ENCODE peak calls at places on chromosomes 3 and 15, in four cellular contexts. One of them, this sample, is unnamed.

GRCh38 chr15:83112959-83113299 is 5.5 kb downstream of the TM6SF1 start:
- DNase-seq in retinal pigment epithelial cell: no peak
- DNase-seq in AG04449: no peak
- DNase-seq in AG09319: no peak
- DNase-seq in this sample: no peak

GRCh38 chr15:83365370-83365938 is 81.0 kb upstream of the BNC1 start:
- DNase-seq in retinal pigment epithelial cell: peak; percentile 86
- DNase-seq in AG04449: peak; percentile 49
- DNase-seq in AG09319: no peak
- DNase-seq in this sample: no peak

GRCh38 chr3:189278211-189278610 is 106.4 kb downstream of the TPRG1 start:
- DNase-seq in retinal pigment epithelial cell: no peak
- DNase-seq in AG04449: no peak
- DNase-seq in AG09319: no peak
- DNase-seq in this sample: no peak

GRCh38 chr15:64749999-64750657 is 25.3 kb downstream of the RBPMS2 start:
- DNase-seq in retinal pigment epithelial cell: peak; percentile 29
- DNase-seq in AG04449: no peak
- DNase-seq in AG09319: no peak
- DNase-seq in this sample: no peak

GRCh38 chr15:48898083-48898482 is 20.1 kb downstream of the EID1 start:
- DNase-seq in retinal pigment epithelial cell: no peak
- DNase-seq in AG04449: no peak
- DNase-seq in AG09319: no peak
- DNase-seq in this sample: no peak

GRCh38 chr15:34217587-34218225 is 7.1 kb upstream of the EMC4 start:
- DNase-seq in retinal pigment epithelial cell: no peak
- DNase-seq in AG04449: no peak
- DNase-seq in AG09319: no peak
- DNase-seq in this sample: no peak

GRCh38 chr15:27589260-27589659 is 509.9 kb downstream of the OCA2 start:
- DNase-seq in retinal pigment epithelial cell: no peak
- DNase-seq in AG04449: no peak
- DNase-seq in AG09319: no peak
- DNase-seq in this sample: no peak

GRCh38 chr3:25069970-25070369 is 358.1 kb upstream of the RARB start:
- DNase-seq in retinal pigment epithelial cell: no peak
- DNase-seq in AG04449: no peak
- DNase-seq in AG09319: no peak
- DNase-seq in this sample: no peak

GRCh38 chr3:5221701-5222100 is 34.2 kb downstream of the EDEM1 start:
- DNase-seq in retinal pigment epithelial cell: no peak
- DNase-seq in AG04449: no peak
- DNase-seq in AG09319: no peak
- DNase-seq in this sample: no peak

GRCh38 chr15:76391847-76392246 is 55.3 kb downstream of the ISL2 start:
- DNase-seq in retinal pigment epithelial cell: peak; percentile 19
- DNase-seq in AG04449: no peak
- DNase-seq in AG09319: no peak
- DNase-seq in this sample: no peak

GRCh38 chr3:82587174-82587573 is 825.7 kb upstream of the GBE1 start:
- DNase-seq in retinal pigment epithelial cell: no peak
- DNase-seq in AG04449: no peak
- DNase-seq in AG09319: no peak
- DNase-seq in this sample: no peak

GRCh38 chr15:34584321-34584668 is 844 bp upstream of the GOLGA8B start:
- DNase-seq in retinal pigment epithelial cell: no peak
- DNase-seq in AG04449: no peak
- DNase-seq in AG09319: no peak
- DNase-seq in this sample: no peak

GRCh38 chr15:75073197-75073596 is 49.8 kb downstream of the PPCDC start:
- DNase-seq in retinal pigment epithelial cell: no peak
- DNase-seq in AG04449: no peak
- DNase-seq in AG09319: no peak
- DNase-seq in this sample: no peak

GRCh38 chr15:24054547-24055245 is 367.6 kb upstream of the NDN start:
- DNase-seq in retinal pigment epithelial cell: no peak
- DNase-seq in AG04449: no peak
- DNase-seq in AG09319: no peak
- DNase-seq in this sample: no peak

GRCh38 chr3:19399356-19399755 is 251.0 kb downstream of the KCNH8 start:
- DNase-seq in retinal pigment epithelial cell: no peak
- DNase-seq in AG04449: no peak
- DNase-seq in AG09319: no peak
- DNase-seq in this sample: peak; percentile 32

GRCh38 chr15:70362350-70362749 is 264.6 kb upstream of the TLE3 start:
- DNase-seq in retinal pigment epithelial cell: no peak
- DNase-seq in AG04449: no peak
- DNase-seq in AG09319: no peak
- DNase-seq in this sample: no peak

GRCh38 chr3:29922990-29923746 is 642.3 kb downstream of the RBMS3 start:
- DNase-seq in retinal pigment epithelial cell: peak; percentile 14
- DNase-seq in AG04449: peak; percentile 14
- DNase-seq in AG09319: peak; percentile 73
- DNase-seq in this sample: peak; percentile 9

GRCh38 chr15:91456251-91456718 is 356.2 kb downstream of the SV2B start:
- DNase-seq in retinal pigment epithelial cell: peak; percentile 83
- DNase-seq in AG04449: peak; percentile 19
- DNase-seq in AG09319: no peak
- DNase-seq in this sample: peak; percentile 78

GRCh38 chr3:177208746-177209145 is 11.5 kb upstream of the TBL1XR1 start:
- DNase-seq in retinal pigment epithelial cell: no peak
- DNase-seq in AG04449: no peak
- DNase-seq in AG09319: no peak
- DNase-seq in this sample: no peak

GRCh38 chr3:46422617-46423016 is 15.6 kb downstream of the CCRL2 start:
- DNase-seq in retinal pigment epithelial cell: no peak
- DNase-seq in AG04449: no peak
- DNase-seq in AG09319: no peak
- DNase-seq in this sample: no peak

GRCh38 chr3:41598329-41598728 is 363.6 kb downstream of the ULK4 start:
- DNase-seq in retinal pigment epithelial cell: no peak
- DNase-seq in AG04449: no peak
- DNase-seq in AG09319: no peak
- DNase-seq in this sample: no peak

GRCh38 chr15:78620021-78620838 is 566 bp downstream of the CHRNA3 start:
- DNase-seq in retinal pigment epithelial cell: no peak
- DNase-seq in AG04449: no peak
- DNase-seq in AG09319: no peak
- DNase-seq in this sample: no peak

GRCh38 chr3:154522031-154522430 is 92.0 kb upstream of the GPR149 start:
- DNase-seq in retinal pigment epithelial cell: no peak
- DNase-seq in AG04449: no peak
- DNase-seq in AG09319: no peak
- DNase-seq in this sample: no peak

GRCh38 chr15:30043211-30043655 is 39.5 kb upstream of the GOLGA8J start:
- DNase-seq in retinal pigment epithelial cell: no peak
- DNase-seq in AG04449: no peak
- DNase-seq in AG09319: no peak
- DNase-seq in this sample: no peak
- TF ChIP-seq CTCF in retinal pigment epithelial cell: peak; percentile 37
- TF ChIP-seq CTCF in AG04449: peak; percentile 1
- TF ChIP-seq CTCF in AG09319: peak; percentile 19
- TF ChIP-seq CTCF in this sample: peak; percentile 42

GRCh38 chr3:183015185-183015584 is 34.8 kb upstream of the DCUN1D1 start:
- DNase-seq in retinal pigment epithelial cell: no peak
- DNase-seq in AG04449: no peak
- DNase-seq in AG09319: no peak
- DNase-seq in this sample: no peak
- TF ChIP-seq CTCF in retinal pigment epithelial cell: no peak
- TF ChIP-seq CTCF in AG04449: no peak
- TF ChIP-seq CTCF in AG09319: no peak
- TF ChIP-seq CTCF in this sample: no peak

DNA sequence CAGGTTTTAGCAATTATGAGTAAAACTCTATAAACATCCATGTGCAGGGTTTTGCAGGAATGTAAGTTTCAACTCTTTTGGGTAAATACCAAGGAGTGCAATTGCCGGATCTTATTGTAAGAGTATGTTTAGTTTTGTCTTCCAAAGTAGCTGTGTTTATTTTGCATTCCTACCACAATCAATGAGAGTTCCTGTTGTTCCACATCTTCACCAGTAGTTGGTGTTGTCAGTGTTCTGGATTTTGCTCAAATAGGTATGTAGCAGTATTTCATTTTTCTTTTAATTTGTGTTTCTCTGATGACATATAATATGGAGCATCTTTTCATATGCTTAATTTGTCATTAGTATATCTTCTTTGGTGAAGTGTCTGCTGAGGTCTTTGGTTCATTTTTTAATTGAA is 185.1 kb upstream of the GALNT15 start:
- DNase-seq in retinal pigment epithelial cell: no peak
- DNase-seq in AG04449: no peak
- DNase-seq in AG09319: peak; percentile 25
- DNase-seq in this sample: no peak
- TF ChIP-seq CTCF in retinal pigment epithelial cell: peak; percentile 40
- TF ChIP-seq CTCF in AG04449: no peak
- TF ChIP-seq CTCF in AG09319: peak; percentile 22
- TF ChIP-seq CTCF in this sample: peak; percentile 48

GRCh38 chr15:80288131-80288530 is 36.1 kb upstream of the CTXND1 start:
- DNase-seq in retinal pigment epithelial cell: no peak
- DNase-seq in AG04449: no peak
- DNase-seq in AG09319: no peak
- DNase-seq in this sample: no peak

GRCh38 chr15:80285379-80285778 is 33.4 kb upstream of the CTXND1 start:
- DNase-seq in retinal pigment epithelial cell: no peak
- DNase-seq in AG04449: no peak
- DNase-seq in AG09319: no peak
- DNase-seq in this sample: no peak

GRCh38 chr15:80289558-80290277 is 37.7 kb upstream of the CTXND1 start:
- DNase-seq in retinal pigment epithelial cell: no peak
- DNase-seq in AG04449: no peak
- DNase-seq in AG09319: no peak
- DNase-seq in this sample: no peak

GRCh38 chr15:80286055-80286454 is 34.0 kb upstream of the CTXND1 start:
- DNase-seq in retinal pigment epithelial cell: no peak
- DNase-seq in AG04449: no peak
- DNase-seq in AG09319: no peak
- DNase-seq in this sample: no peak
- TF ChIP-seq CTCF in retinal pigment epithelial cell: no peak
- TF ChIP-seq CTCF in AG04449: no peak
- TF ChIP-seq CTCF in AG09319: no peak
- TF ChIP-seq CTCF in this sample: no peak

DNA sequence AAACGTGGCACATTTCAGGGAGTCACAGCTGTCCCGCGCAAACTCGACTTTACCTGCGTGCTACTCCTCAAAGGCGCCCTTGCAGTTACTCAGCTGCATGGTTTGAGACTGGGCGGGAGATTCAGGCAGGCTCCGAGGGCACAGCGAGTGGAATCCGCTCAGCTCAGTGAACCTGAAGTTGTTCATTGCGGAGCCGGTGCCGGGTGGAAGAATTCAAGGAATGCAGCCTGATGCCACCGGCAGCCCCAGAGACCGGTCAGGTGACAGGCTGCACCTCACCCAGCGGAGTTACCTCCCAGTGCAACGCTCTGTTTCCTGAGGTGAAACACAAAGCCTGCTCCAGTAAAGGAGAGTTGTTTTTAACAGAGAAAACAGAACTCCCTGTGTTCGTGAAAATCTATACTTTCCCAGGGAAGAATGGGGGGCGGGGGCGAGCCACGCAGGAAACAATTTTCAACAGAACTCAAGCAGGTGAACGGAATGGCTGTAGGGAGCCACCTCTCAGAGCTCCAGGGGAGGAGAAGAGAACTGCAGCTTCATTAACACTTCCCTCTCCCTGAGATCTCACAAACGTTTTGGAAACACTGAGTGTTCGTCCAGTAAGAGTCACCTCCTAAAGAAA is 3.8 kb downstream of the VEPH1 start:
- DNase-seq in retinal pigment epithelial cell: peak; percentile 88
- DNase-seq in AG04449: no peak
- DNase-seq in AG09319: no peak
- DNase-seq in this sample: peak; percentile 63
- TF ChIP-seq CTCF in retinal pigment epithelial cell: peak; percentile 19
- TF ChIP-seq CTCF in AG04449: no peak
- TF ChIP-seq CTCF in AG09319: no peak
- TF ChIP-seq CTCF in this sample: peak; percentile 22

GRCh38 chr15:94670436-94671034 is 439.2 kb downstream of the MCTP2 start:
- DNase-seq in retinal pigment epithelial cell: no peak
- DNase-seq in AG04449: no peak
- DNase-seq in AG09319: peak; percentile 8
- DNase-seq in this sample: peak; percentile 15

GRCh38 chr15:94667109-94667508 is 435.7 kb downstream of the MCTP2 start:
- DNase-seq in retinal pigment epithelial cell: no peak
- DNase-seq in AG04449: no peak
- DNase-seq in AG09319: no peak
- DNase-seq in this sample: no peak

GRCh38 chr15:94671845-94672524 is 440.6 kb downstream of the MCTP2 start:
- DNase-seq in retinal pigment epithelial cell: no peak
- DNase-seq in AG04449: no peak
- DNase-seq in AG09319: no peak
- DNase-seq in this sample: no peak

GRCh38 chr15:94665687-94666441 is 434.5 kb downstream of the MCTP2 start:
- DNase-seq in retinal pigment epithelial cell: no peak
- DNase-seq in AG04449: no peak
- DNase-seq in AG09319: no peak
- DNase-seq in this sample: no peak

DNA sequence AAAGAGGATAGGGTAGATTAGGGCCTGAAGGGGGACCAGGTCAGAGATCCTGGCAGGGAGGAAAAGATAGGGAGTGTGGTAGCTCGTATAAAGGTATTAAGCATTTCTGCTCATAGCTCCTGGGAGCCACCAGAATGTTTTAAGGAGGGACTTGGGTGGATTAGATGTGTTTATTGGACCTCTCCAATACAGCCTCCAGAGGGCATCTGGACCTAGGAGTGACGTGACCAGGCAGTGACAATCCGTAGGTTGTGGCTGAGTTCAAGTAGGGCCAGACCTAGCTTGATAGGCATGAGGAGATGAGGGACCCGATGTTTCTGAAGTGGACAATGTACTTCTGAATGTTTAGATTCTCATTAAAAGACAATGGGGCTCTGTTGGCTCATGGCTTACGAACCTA is 435.2 kb downstream of the MCTP2 start:
- DNase-seq in retinal pigment epithelial cell: no peak
- DNase-seq in AG04449: no peak
- DNase-seq in AG09319: no peak
- DNase-seq in this sample: no peak
- TF ChIP-seq CTCF in retinal pigment epithelial cell: no peak
- TF ChIP-seq CTCF in AG04449: no peak
- TF ChIP-seq CTCF in AG09319: no peak
- TF ChIP-seq CTCF in this sample: no peak

GRCh38 chr3:135694142-135694541 is 271.4 kb upstream of the PPP2R3A start:
- DNase-seq in retinal pigment epithelial cell: no peak
- DNase-seq in AG04449: no peak
- DNase-seq in AG09319: no peak
- DNase-seq in this sample: no peak
- TF ChIP-seq CTCF in retinal pigment epithelial cell: no peak
- TF ChIP-seq CTCF in AG04449: no peak
- TF ChIP-seq CTCF in AG09319: no peak
- TF ChIP-seq CTCF in this sample: no peak

This sample was measured in epithelial cell of proximal tubule.